ENCODE peak calls at places on chromosomes 12 and 14, in eight cellular contexts. One of them, this sample, is unnamed.

GRCh38 chr14:24171422-24172260 is at the start of gene REC8:
- DNase-seq in foreskin fibroblast: peak
- DNase-seq in GM20000: peak
- DNase-seq in MV-4-11: no peak
- DNase-seq in stimulated activated naive CD8-positive, alpha-beta T cell treated with anti-CD3 and anti-CD28 coated beads, Interleukin-15, amount 100 ng/mL, for 72 hours: peak
- DNase-seq in KG1: no peak
- DNase-seq in HS-27A: no peak
- DNase-seq in posterior vena cava: peak
- DNase-seq in this sample: no peak

GRCh38 chr14:96631030-96631429 is 128.8 kb downstream of the PAPOLA start:
- DNase-seq in MV-4-11: no peak
- DNase-seq in stimulated activated naive CD8-positive, alpha-beta T cell treated with anti-CD3 and anti-CD28 coated beads, Interleukin-15, amount 100 ng/mL, for 72 hours: no peak
- DNase-seq in KG1: no peak
- DNase-seq in posterior vena cava: peak
- DNase-seq in GM20000: peak
- DNase-seq in foreskin fibroblast: no peak
- DNase-seq in HS-27A: no peak
- DNase-seq in this sample: no peak

GRCh38 chr12:1913377-1914115 is 4.9 kb downstream of the CACNA2D4 start:
- DNase-seq in KG1: no peak
- DNase-seq in HS-27A: no peak
- DNase-seq in foreskin fibroblast: no peak
- DNase-seq in posterior vena cava: no peak
- DNase-seq in GM20000: no peak
- DNase-seq in MV-4-11: no peak
- DNase-seq in stimulated activated naive CD8-positive, alpha-beta T cell treated with anti-CD3 and anti-CD28 coated beads, Interleukin-15, amount 100 ng/mL, for 72 hours: no peak
- DNase-seq in this sample: no peak

GRCh38 chr12:1593232-1594044 is 943 bp downstream of the FBXL14 start:
- DNase-seq in stimulated activated naive CD8-positive, alpha-beta T cell treated with anti-CD3 and anti-CD28 coated beads, Interleukin-15, amount 100 ng/mL, for 72 hours: peak
- DNase-seq in HS-27A: no peak
- DNase-seq in foreskin fibroblast: peak
- DNase-seq in posterior vena cava: peak
- DNase-seq in KG1: no peak
- DNase-seq in GM20000: peak
- DNase-seq in MV-4-11: no peak
- DNase-seq in this sample: peak

GRCh38 chr14:70971588-70971987 is 64.3 kb downstream of the PCNX1 start:
- DNase-seq in HS-27A: no peak
- DNase-seq in GM20000: no peak
- DNase-seq in stimulated activated naive CD8-positive, alpha-beta T cell treated with anti-CD3 and anti-CD28 coated beads, Interleukin-15, amount 100 ng/mL, for 72 hours: no peak
- DNase-seq in MV-4-11: no peak
- DNase-seq in KG1: no peak
- DNase-seq in posterior vena cava: no peak
- DNase-seq in foreskin fibroblast: no peak
- DNase-seq in this sample: no peak

GRCh38 chr12:39431002-39431796 is 11.7 kb downstream of the KIF21A start:
- DNase-seq in MV-4-11: no peak
- DNase-seq in GM20000: no peak
- DNase-seq in stimulated activated naive CD8-positive, alpha-beta T cell treated with anti-CD3 and anti-CD28 coated beads, Interleukin-15, amount 100 ng/mL, for 72 hours: no peak
- DNase-seq in posterior vena cava: no peak
- DNase-seq in KG1: no peak
- DNase-seq in HS-27A: no peak
- DNase-seq in foreskin fibroblast: no peak
- DNase-seq in this sample: no peak

GRCh38 chr12:179885-180284 is 34.1 kb downstream of the SLC6A12 start:
- DNase-seq in MV-4-11: no peak
- DNase-seq in foreskin fibroblast: no peak
- DNase-seq in stimulated activated naive CD8-positive, alpha-beta T cell treated with anti-CD3 and anti-CD28 coated beads, Interleukin-15, amount 100 ng/mL, for 72 hours: no peak
- DNase-seq in HS-27A: no peak
- DNase-seq in posterior vena cava: no peak
- DNase-seq in KG1: no peak
- DNase-seq in GM20000: no peak
- DNase-seq in this sample: no peak

GRCh38 chr14:68172664-68173063 is 353.1 kb downstream of the RAD51B start:
- DNase-seq in KG1: no peak
- DNase-seq in posterior vena cava: no peak
- DNase-seq in GM20000: peak
- DNase-seq in HS-27A: no peak
- DNase-seq in stimulated activated naive CD8-positive, alpha-beta T cell treated with anti-CD3 and anti-CD28 coated beads, Interleukin-15, amount 100 ng/mL, for 72 hours: no peak
- DNase-seq in foreskin fibroblast: peak
- DNase-seq in MV-4-11: no peak
- DNase-seq in this sample: no peak

GRCh38 chr12:131087991-131088700 is 134.4 kb downstream of the ADGRD1 start:
- DNase-seq in foreskin fibroblast: no peak
- DNase-seq in HS-27A: no peak
- DNase-seq in GM20000: no peak
- DNase-seq in posterior vena cava: peak
- DNase-seq in KG1: no peak
- DNase-seq in MV-4-11: no peak
- DNase-seq in stimulated activated naive CD8-positive, alpha-beta T cell treated with anti-CD3 and anti-CD28 coated beads, Interleukin-15, amount 100 ng/mL, for 72 hours: no peak
- DNase-seq in this sample: no peak

GRCh38 chr12:67457799-67458680 is 188.9 kb downstream of the CAND1 start:
- DNase-seq in foreskin fibroblast: peak
- DNase-seq in MV-4-11: peak
- DNase-seq in posterior vena cava: no peak
- DNase-seq in HS-27A: no peak
- DNase-seq in KG1: no peak
- DNase-seq in stimulated activated naive CD8-positive, alpha-beta T cell treated with anti-CD3 and anti-CD28 coated beads, Interleukin-15, amount 100 ng/mL, for 72 hours: no peak
- DNase-seq in GM20000: no peak
- DNase-seq in this sample: no peak

GRCh38 chr12:65825573-65826512 is 1.6 kb downstream of the HMGA2 start:
- DNase-seq in HS-27A: peak
- DNase-seq in GM20000: peak
- DNase-seq in foreskin fibroblast: peak
- DNase-seq in stimulated activated naive CD8-positive, alpha-beta T cell treated with anti-CD3 and anti-CD28 coated beads, Interleukin-15, amount 100 ng/mL, for 72 hours: peak
- DNase-seq in MV-4-11: no peak
- DNase-seq in KG1: peak
- DNase-seq in posterior vena cava: peak
- DNase-seq in this sample: no peak

GRCh38 chr14:89540009-89540829 is 123.2 kb upstream of the FOXN3 start:
- DNase-seq in posterior vena cava: no peak
- DNase-seq in KG1: no peak
- DNase-seq in stimulated activated naive CD8-positive, alpha-beta T cell treated with anti-CD3 and anti-CD28 coated beads, Interleukin-15, amount 100 ng/mL, for 72 hours: no peak
- DNase-seq in MV-4-11: no peak
- DNase-seq in foreskin fibroblast: peak
- DNase-seq in GM20000: no peak
- DNase-seq in HS-27A: peak
- DNase-seq in this sample: no peak

GRCh38 chr12:49824886-49825285 is 3.3 kb downstream of the NCKAP5L start:
- DNase-seq in foreskin fibroblast: peak
- DNase-seq in KG1: peak
- DNase-seq in HS-27A: no peak
- DNase-seq in posterior vena cava: no peak
- DNase-seq in GM20000: no peak
- DNase-seq in stimulated activated naive CD8-positive, alpha-beta T cell treated with anti-CD3 and anti-CD28 coated beads, Interleukin-15, amount 100 ng/mL, for 72 hours: no peak
- DNase-seq in MV-4-11: peak
- DNase-seq in this sample: no peak

GRCh38 chr14:21267886-21268611 is 1.2 kb downstream of the HNRNPC start:
- DNase-seq in stimulated activated naive CD8-positive, alpha-beta T cell treated with anti-CD3 and anti-CD28 coated beads, Interleukin-15, amount 100 ng/mL, for 72 hours: no peak
- DNase-seq in HS-27A: no peak
- DNase-seq in GM20000: no peak
- DNase-seq in KG1: no peak
- DNase-seq in foreskin fibroblast: no peak
- DNase-seq in MV-4-11: no peak
- DNase-seq in posterior vena cava: no peak
- DNase-seq in this sample: no peak

GRCh38 chr14:59897757-59898383 is 22.1 kb upstream of the LRRC9 start:
- DNase-seq in foreskin fibroblast: peak
- DNase-seq in KG1: no peak
- DNase-seq in GM20000: no peak
- DNase-seq in MV-4-11: no peak
- DNase-seq in HS-27A: no peak
- DNase-seq in posterior vena cava: no peak
- DNase-seq in stimulated activated naive CD8-positive, alpha-beta T cell treated with anti-CD3 and anti-CD28 coated beads, Interleukin-15, amount 100 ng/mL, for 72 hours: peak
- DNase-seq in this sample: no peak

GRCh38 chr14:30518867-30519266 is 40.1 kb upstream of the G2E3 start:
- DNase-seq in posterior vena cava: no peak
- DNase-seq in HS-27A: no peak
- DNase-seq in MV-4-11: no peak
- DNase-seq in KG1: no peak
- DNase-seq in GM20000: no peak
- DNase-seq in stimulated activated naive CD8-positive, alpha-beta T cell treated with anti-CD3 and anti-CD28 coated beads, Interleukin-15, amount 100 ng/mL, for 72 hours: no peak
- DNase-seq in foreskin fibroblast: no peak
- DNase-seq in this sample: no peak

GRCh38 chr14:76773188-76773885 is 12.1 kb downstream of the VASH1 start:
- DNase-seq in foreskin fibroblast: peak
- DNase-seq in HS-27A: peak
- DNase-seq in KG1: no peak
- DNase-seq in GM20000: no peak
- DNase-seq in MV-4-11: peak
- DNase-seq in stimulated activated naive CD8-positive, alpha-beta T cell treated with anti-CD3 and anti-CD28 coated beads, Interleukin-15, amount 100 ng/mL, for 72 hours: no peak
- DNase-seq in posterior vena cava: peak
- DNase-seq in this sample: peak

GRCh38 chr14:55434805-55435174 is 5.6 kb downstream of the TBPL2 start:
- DNase-seq in MV-4-11: no peak
- DNase-seq in KG1: no peak
- DNase-seq in stimulated activated naive CD8-positive, alpha-beta T cell treated with anti-CD3 and anti-CD28 coated beads, Interleukin-15, amount 100 ng/mL, for 72 hours: no peak
- DNase-seq in GM20000: no peak
- DNase-seq in foreskin fibroblast: no peak
- DNase-seq in HS-27A: no peak
- DNase-seq in posterior vena cava: no peak
- DNase-seq in this sample: no peak

GRCh38 chr12:49636979-49637378 is 13.6 kb downstream of the PRPF40B start:
- DNase-seq in GM20000: peak
- DNase-seq in KG1: peak
- DNase-seq in posterior vena cava: no peak
- DNase-seq in HS-27A: no peak
- DNase-seq in foreskin fibroblast: peak
- DNase-seq in stimulated activated naive CD8-positive, alpha-beta T cell treated with anti-CD3 and anti-CD28 coated beads, Interleukin-15, amount 100 ng/mL, for 72 hours: peak
- DNase-seq in MV-4-11: peak
- DNase-seq in this sample: peak

GRCh38 chr12:21773263-21773741 is 1.2 kb downstream of the KCNJ8 start:
- DNase-seq in foreskin fibroblast: peak
- DNase-seq in posterior vena cava: peak
- DNase-seq in GM20000: no peak
- DNase-seq in KG1: no peak
- DNase-seq in MV-4-11: no peak
- DNase-seq in HS-27A: no peak
- DNase-seq in stimulated activated naive CD8-positive, alpha-beta T cell treated with anti-CD3 and anti-CD28 coated beads, Interleukin-15, amount 100 ng/mL, for 72 hours: peak
- DNase-seq in this sample: no peak

GRCh38 chr14:49732896-49733295 is 35.1 kb upstream of the KLHDC2 start:
- DNase-seq in foreskin fibroblast: no peak
- DNase-seq in posterior vena cava: no peak
- DNase-seq in HS-27A: no peak
- DNase-seq in stimulated activated naive CD8-positive, alpha-beta T cell treated with anti-CD3 and anti-CD28 coated beads, Interleukin-15, amount 100 ng/mL, for 72 hours: no peak
- DNase-seq in GM20000: no peak
- DNase-seq in MV-4-11: no peak
- DNase-seq in KG1: no peak
- DNase-seq in this sample: no peak

This sample was measured in NK-92 treated with Interleukin-12 subunit alpha and Interleukin-12 subunit beta, amount 100 ng/mL, for 24 hours.